ENCODE peak calls at places on chromosomes 12 and 14, in seven cellular contexts. N is mesendoderm, T is neuronal stem cell, W is IMR-90, B is H9, X is mesenchymal stem cell, A is trophoblast cell. I is an unnamed sample.

GRCh38 chr14:75430526-75430925 is 2.7 kb downstream of the JDP2 start:
- DNase-seq in N (no peak), T (no peak), W (peak; percentile 58), B (peak; percentile 17), X (peak; percentile 63), A (no peak), I (no peak)

GRCh38 chr12:106897082-106897481 is 58.6 kb upstream of the TMEM263 start:
- DNase-seq in N (no peak), T (no peak), W (peak; percentile 45), B (no peak), X (no peak), A (no peak), I (no peak)

GRCh38 chr12:96811083-96811482 is 96.0 kb upstream of the NEDD1 start:
- DNase-seq in N (peak; percentile 69), T (no peak), W (peak; percentile 85), B (no peak), X (peak; percentile 76), A (peak; percentile 54), I (no peak)

GRCh38 chr14:93977790-93978581 is 1.6 kb upstream of the ASB2 start:
- DNase-seq in N (no peak), T (no peak), W (no peak), B (no peak), X (no peak), A (no peak), I (no peak)

GRCh38 chr12:46874642-46875041 is 48.8 kb upstream of the SLC38A4 start:
- DNase-seq in N (no peak), T (no peak), W (peak; percentile 17), B (no peak), X (peak; percentile 52), A (no peak), I (no peak)

GRCh38 chr14:80587096-80587724 is 354.3 kb downstream of the CEP128 start:
- DNase-seq in N (peak; percentile 60), T (no peak), W (peak; percentile 48), B (no peak), X (peak; percentile 49), A (peak; percentile 57), I (no peak)

GRCh38 chr12:56387152-56387551 is 24.5 kb upstream of the APOF start:
- DNase-seq in N (peak; percentile 48), T (no peak), W (peak; percentile 49), B (no peak), X (peak; percentile 13), A (no peak), I (no peak)

GRCh38 chr12:38664661-38665269 is 240.6 kb downstream of the CPNE8 start:
- DNase-seq in N (peak; percentile 58), T (peak; percentile 17), W (no peak), B (no peak), X (peak; percentile 33), A (peak; percentile 52), I (no peak)

GRCh38 chr12:12741705-12742104 is 24.5 kb downstream of the CDKN1B start:
- DNase-seq in N (no peak), T (no peak), W (no peak), B (no peak), X (no peak), A (no peak), I (no peak)

GRCh38 chr14:96057738-96058137 is 18.6 kb downstream of the C14orf132 start:
- DNase-seq in N (no peak), T (no peak), W (no peak), B (no peak), X (no peak), A (no peak), I (no peak)

GRCh38 chr14:104735830-104736642 is 12.0 kb downstream of the ADSS1 start:
- DNase-seq in N (no peak), T (no peak), W (peak; percentile 68), B (no peak), X (peak; percentile 92), A (peak; percentile 38), I (no peak)

GRCh38 chr14:69815556-69815955 is 18.5 kb upstream of the SLC10A1 start:
- DNase-seq in N (no peak), T (no peak), W (no peak), B (no peak), X (no peak), A (peak; percentile 93), I (no peak)

GRCh38 chr14:39339003-39339402 is 93.2 kb downstream of the FBXO33 start:
- DNase-seq in N (peak; percentile 74), T (peak; percentile 20), W (no peak), B (peak; percentile 47), X (no peak), A (no peak), I (peak; percentile 50)

GRCh38 chr14:76826122-76826521 is at the start of gene LRRC74A:
- DNase-seq in N (no peak), T (no peak), W (no peak), B (no peak), X (no peak), A (no peak), I (no peak)

GRCh38 chr14:74905595-74906142 is 17.4 kb downstream of the RPS6KL1 start:
- DNase-seq in N (peak; percentile 70), T (peak; percentile 55), W (peak; percentile 34), B (peak; percentile 72), X (peak; percentile 58), A (peak; percentile 75), I (no peak)

GRCh38 chr14:36820901-36821300 is 159.2 kb downstream of the PAX9 start:
- DNase-seq in N (no peak), T (no peak), W (no peak), B (no peak), X (no peak), A (no peak), I (no peak)

GRCh38 chr14:72965249-72965648 is 39.0 kb downstream of the DCAF4 start:
- DNase-seq in N (no peak), T (no peak), W (peak; percentile 62), B (no peak), X (peak; percentile 57), A (peak; percentile 79), I (no peak)

GRCh38 chr14:90049390-90049789 is 12.4 kb upstream of the KCNK13 start:
- DNase-seq in N (peak; percentile 55), T (no peak), W (no peak), B (no peak), X (no peak), A (no peak), I (no peak)

GRCh38 chr14:97290977-97291376 is 493.8 kb downstream of the VRK1 start:
- DNase-seq in N (no peak), T (no peak), W (no peak), B (no peak), X (no peak), A (no peak), I (no peak)

GRCh38 chr14:21268612-21269251 is 510 bp downstream of the HNRNPC start:
- DNase-seq in N (peak; percentile 83), T (peak; percentile 32), W (peak; percentile 65), B (no peak), X (peak; percentile 73), A (peak; percentile 61), I (no peak)

GRCh38 chr14:105333020-105333490 is 18.5 kb downstream of the PACS2 start:
- DNase-seq in N (no peak), T (no peak), W (no peak), B (no peak), X (no peak), A (no peak), I (no peak)

GRCh38 chr14:24911324-24912095 is 138.4 kb downstream of the STXBP6 start:
- DNase-seq in N (no peak), T (no peak), W (peak; percentile 82), B (no peak), X (peak; percentile 73), A (no peak), I (no peak)

DNA sequence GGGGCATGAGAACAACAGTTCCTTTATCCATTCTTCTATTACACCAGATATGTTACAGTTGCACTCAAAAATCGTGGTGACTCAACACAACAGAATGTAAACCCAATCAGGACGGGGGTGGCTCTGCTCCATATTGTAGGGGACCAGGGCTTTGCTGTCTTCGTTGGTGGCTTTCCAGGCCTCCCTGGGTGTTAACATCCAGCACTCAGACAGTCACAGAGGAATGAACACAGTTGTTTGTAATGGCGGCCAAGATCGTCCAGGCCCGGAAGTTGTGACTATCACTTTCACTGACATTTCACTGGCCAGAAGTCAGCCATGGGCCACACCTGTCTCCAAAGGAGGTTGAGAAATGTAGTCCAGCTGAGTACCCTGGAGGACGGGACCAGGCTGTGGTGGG is 204.1 kb downstream of the CACNA1C start:
- DNase-seq in N (no peak), T (no peak), W (peak; percentile 84), B (no peak), X (peak; percentile 79), A (no peak), I (no peak)
- H2BK120ac ChIP-seq in N (no peak overlapping the region), T (no peak overlapping the region), W (peak overlapping the region; percentile 97), B (no peak overlapping the region), X (peak overlapping the region; percentile 24), A (no peak overlapping the region), I (no peak overlapping the region)

GRCh38 chr12:128583453-128583852 is 240.3 kb downstream of the SLC15A4 start:
- DNase-seq in N (peak; percentile 76), T (no peak), W (no peak), B (peak; percentile 80), X (no peak), A (no peak), I (peak; percentile 23)

GRCh38 chr12:128587918-128588317 is 235.8 kb downstream of the SLC15A4 start:
- DNase-seq in N (no peak), T (no peak), W (no peak), B (no peak), X (no peak), A (no peak), I (no peak)

GRCh38 chr12:128592345-128592744 is 231.4 kb downstream of the SLC15A4 start:
- DNase-seq in N (peak; percentile 28), T (no peak), W (no peak), B (no peak), X (no peak), A (no peak), I (no peak)

DNA sequence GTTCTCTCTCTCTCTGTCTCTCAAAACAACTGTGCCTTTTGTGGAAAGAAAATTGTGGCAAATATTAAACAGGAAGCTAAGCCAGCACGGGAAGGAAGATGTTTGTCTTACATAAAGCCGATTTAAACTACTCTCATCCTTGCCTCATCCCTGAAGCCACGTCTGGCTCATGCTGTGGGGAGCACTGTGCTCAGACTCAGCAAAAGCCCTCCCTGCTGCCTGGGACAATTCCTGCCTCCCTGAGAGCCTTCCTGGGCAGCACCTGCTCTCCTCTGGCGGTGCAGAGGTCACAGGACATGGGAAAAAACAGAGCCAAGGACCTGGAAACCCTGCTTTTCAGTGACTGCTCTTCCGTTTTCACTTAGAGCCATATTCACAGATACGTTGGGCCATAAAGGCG is 237.1 kb downstream of the SLC15A4 start:
- DNase-seq in N (no peak), T (no peak), W (no peak), B (no peak), X (no peak), A (no peak), I (no peak)
- H2BK120ac ChIP-seq in N (no peak overlapping the region), T (no peak overlapping the region), W (no peak overlapping the region), B (no peak overlapping the region), X (no peak overlapping the region), A (no peak overlapping the region), I (no peak overlapping the region)

DNA sequence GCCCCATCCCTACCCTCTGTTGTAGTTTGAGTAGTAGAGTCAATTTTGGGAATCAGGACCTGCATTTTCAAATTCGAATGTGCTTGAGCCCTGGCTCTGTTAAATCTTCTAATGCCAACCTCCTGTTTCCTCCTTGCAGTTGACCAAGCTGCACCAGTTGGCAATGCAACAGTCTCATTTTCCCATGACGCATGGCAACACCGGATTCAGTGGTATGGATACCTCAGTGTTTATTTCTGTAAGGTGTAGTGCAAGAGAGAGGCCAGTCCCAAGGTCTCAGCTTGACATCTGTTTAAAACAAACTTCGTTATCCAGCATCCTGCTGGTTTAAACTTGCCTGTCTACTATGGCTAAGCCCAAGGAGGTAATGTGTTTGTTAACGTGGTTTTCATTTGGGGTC is 15.2 kb downstream of the PCBP2 start:
- DNase-seq in N (no peak), T (no peak), W (no peak), B (no peak), X (no peak), A (no peak), I (no peak)
- H2BK120ac ChIP-seq in N (no peak overlapping the region), T (no peak overlapping the region), W (no peak overlapping the region), B (no peak overlapping the region), X (no peak overlapping the region), A (no peak overlapping the region), I (no peak overlapping the region)

GRCh38 chr14:87309557-87309956 is 683.4 kb downstream of the GALC start:
- DNase-seq in N (no peak), T (no peak), W (no peak), B (no peak), X (peak; percentile 59), A (no peak), I (no peak)
- H2BK120ac ChIP-seq in N (no peak overlapping the region), T (no peak overlapping the region), W (no peak overlapping the region), B (no peak overlapping the region), X (no peak overlapping the region), A (no peak overlapping the region), I (no peak overlapping the region)

I was measured in H1.